ENCODE peak calls at places on chromosomes 4 and X, in ten cellular contexts. P is HFFc6; F is Calu3; W is NB4; H is activated CD8-positive, alpha-beta T cell treated with anti-CD3 and anti-CD28 coated beads for 36 hours; K is AG04449; S is endothelial cell of umbilical vein; O is MCF 10A; I is body of pancreas; L is GM23338. R is an unnamed sample.
A peak's percentile ranks its signal among the peaks of the same experiment; 100 is the strongest.

GRCh38 chr4:76993787-76994641 is 44.5 kb downstream of the SEPTIN11 start:
- DNase-seq in F (no peak), S (no peak), H (peak; percentile 82), I (peak; percentile 18), K (no peak), O (no peak), W (no peak), L (no peak), P (no peak), R (peak; percentile 56)

GRCh38 chr4:54095110-54095800 is 4.7 kb upstream of the GSX2 start:
- DNase-seq in P (no peak), W (no peak), S (no peak), I (no peak), H (no peak), L (peak; percentile 67), K (no peak), F (no peak), O (no peak), R (no peak)

GRCh38 chrX:115324194-115324593 is 34.7 kb downstream of the LUZP4 start:
- DNase-seq in O (peak; percentile 11), K (no peak), L (no peak), F (peak; percentile 0), P (no peak), S (peak; percentile 36), H (no peak), W (no peak), I (no peak), R (no peak)

GRCh38 chr4:176949022-176949421 is 156.3 kb upstream of the VEGFC start:
- DNase-seq in L (no peak), I (peak; percentile 25), S (no peak), O (no peak), K (no peak), P (no peak), F (no peak), H (no peak), W (no peak), R (no peak)

GRCh38 chr4:57078685-57079521 is 31.3 kb downstream of the IGFBP7 start:
- DNase-seq in I (peak; percentile 59), H (no peak), L (peak; percentile 85), P (no peak), S (peak; percentile 85), W (no peak), F (peak; percentile 4), O (peak; percentile 95), K (no peak), R (no peak)

GRCh38 chr4:77465271-77465670 is 140.3 kb upstream of the CXCL13 start:
- DNase-seq in L (peak; percentile 52), W (peak; percentile 8), K (no peak), F (peak; percentile 38), P (peak; percentile 4), I (peak; percentile 48), S (no peak), H (peak; percentile 52), O (peak; percentile 45), R (no peak)

GRCh38 chrX:42739258-42739657 is 38.7 kb downstream of the PPP1R2C start:
- DNase-seq in K (no peak), W (peak; percentile 6), F (no peak), S (peak; percentile 73), P (no peak), H (no peak), O (no peak), L (no peak), I (peak; percentile 33), R (no peak)

GRCh38 chrX:72131317-72132294 is at the start of gene RTL5:
- DNase-seq in P (peak; percentile 85), O (no peak), S (peak; percentile 73), L (peak; percentile 63), H (peak; percentile 63), W (peak; percentile 75), F (peak; percentile 32), I (peak; percentile 85), K (peak; percentile 36), R (peak; percentile 63)

GRCh38 chr4:77745792-77746191 is 73.4 kb downstream of the CNOT6L start:
- DNase-seq in L (no peak), S (no peak), F (no peak), W (no peak), P (no peak), H (no peak), I (no peak), K (no peak), O (no peak), R (no peak)

GRCh38 chr4:48986654-48987164 is 634 bp downstream of the CWH43 start:
- DNase-seq in F (no peak), H (no peak), K (no peak), L (no peak), W (no peak), I (no peak), P (no peak), S (no peak), O (no peak), R (no peak)

GRCh38 chr4:48989461-48990203 is 3.6 kb downstream of the CWH43 start:
- DNase-seq in F (no peak), O (no peak), L (no peak), H (no peak), I (no peak), K (no peak), P (no peak), W (no peak), S (no peak), R (no peak)

GRCh38 chr4:48985602-48985975 is 486 bp upstream of the CWH43 start:
- DNase-seq in H (no peak), F (no peak), S (no peak), W (no peak), P (no peak), K (no peak), I (no peak), L (no peak), O (no peak), R (no peak)

GRCh38 chr4:48991357-48991756 is 5.3 kb downstream of the CWH43 start:
- DNase-seq in P (no peak), L (no peak), S (no peak), F (no peak), I (no peak), W (no peak), K (no peak), H (no peak), O (no peak), R (no peak)

DNA sequence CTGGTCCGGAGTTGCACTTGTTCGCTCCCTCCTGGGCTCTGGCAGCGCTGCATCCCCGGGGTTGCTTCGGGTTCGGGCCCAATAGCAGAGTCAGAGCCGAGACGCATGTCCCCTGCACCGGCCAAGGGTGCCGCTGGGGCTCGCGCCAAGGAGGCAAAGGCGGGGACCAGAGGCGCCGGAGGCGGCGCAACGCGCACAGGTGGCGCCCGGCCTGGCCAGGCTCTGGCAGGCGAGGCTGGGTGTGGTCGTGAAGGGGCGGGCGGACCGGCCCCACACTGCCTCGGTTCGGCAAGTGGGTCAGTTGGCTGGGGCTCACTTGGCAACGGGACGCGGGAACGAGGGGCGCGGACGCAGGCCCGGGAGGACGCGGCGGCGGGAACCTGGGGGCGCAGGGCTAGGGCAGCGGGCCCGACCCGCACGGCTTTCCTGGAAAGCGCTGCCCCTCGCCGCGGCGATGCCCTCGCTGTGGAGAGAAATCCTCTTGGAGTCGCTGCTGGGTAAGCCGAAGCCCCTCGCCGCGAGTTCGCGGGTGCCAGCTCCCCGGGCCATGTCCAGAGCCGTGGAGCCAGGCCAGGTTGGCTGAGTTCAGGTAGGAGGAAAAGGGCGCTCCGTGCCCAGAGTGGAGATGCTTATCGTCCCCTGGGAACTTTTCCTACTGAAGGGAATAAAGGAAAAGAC is at the start of gene CWH43:
- DNase-seq in P (no peak), L (peak; percentile 84), K (no peak), H (no peak), O (no peak), I (no peak), F (no peak), W (no peak), S (no peak), R (no peak)
- TF ChIP-seq CTCF in P (no peak), L (peak; percentile 38), K (no peak), H (no peak), O (no peak), I (no peak), F (no peak), W (no peak), S (no peak), R (no peak)

GRCh38 chrX:75963774-75964173 is 178.7 kb upstream of the MAGEE2 start:
- DNase-seq in I (no peak), H (no peak), O (no peak), S (no peak), F (no peak), K (no peak), W (no peak), P (no peak), L (no peak), R (no peak)

DNA sequence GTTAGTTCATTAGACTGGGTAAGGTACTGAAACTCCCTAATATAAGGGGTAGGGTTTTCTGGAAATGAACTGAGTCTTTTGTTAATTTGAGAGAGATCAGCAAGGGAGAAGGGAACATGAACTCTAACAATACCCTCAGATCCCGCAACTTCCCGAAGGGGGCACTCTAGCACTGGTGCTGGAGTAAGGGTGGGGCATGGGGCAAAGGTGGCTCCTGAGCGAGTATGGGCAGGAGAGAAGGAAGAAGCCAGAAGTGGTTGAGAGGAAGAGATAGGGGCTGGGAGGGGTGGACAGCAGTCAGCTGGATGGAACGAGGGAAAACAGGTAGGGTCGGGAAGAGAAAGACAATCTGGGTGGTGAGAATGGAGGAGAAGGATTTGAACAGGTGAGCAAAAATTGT is 183.2 kb upstream of the MAGEE2 start:
- DNase-seq in S (no peak), L (peak; percentile 39), K (no peak), P (no peak), W (no peak), O (no peak), I (no peak), H (peak; percentile 36), F (no peak), R (no peak)
- TF ChIP-seq CTCF in S (no peak), L (peak; percentile 61), K (no peak), P (no peak), W (no peak), O (no peak), I (no peak), H (no peak), F (no peak), R (no peak)

DNA sequence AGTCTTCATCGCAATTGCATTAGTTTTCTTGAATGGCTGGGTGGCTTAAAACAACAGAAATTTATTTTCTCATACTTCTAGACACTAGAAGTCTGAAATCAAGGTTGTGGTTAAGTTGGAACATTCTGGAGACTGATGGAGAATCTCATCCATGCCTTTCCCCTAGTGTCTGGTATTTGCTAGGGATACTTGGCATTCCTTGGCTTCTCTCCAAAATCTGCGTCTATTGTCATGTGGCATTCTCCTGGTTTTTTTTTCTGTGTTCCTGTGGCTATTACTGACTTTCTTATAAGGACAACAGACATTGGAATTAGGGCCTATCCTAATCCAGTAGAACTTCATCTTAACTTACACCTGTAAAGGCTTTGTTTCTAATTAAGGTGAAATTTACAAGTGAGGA is 272.8 kb upstream of the EPHA5 start:
- DNase-seq in F (no peak), P (peak; percentile 14), L (peak; percentile 89), H (no peak), K (no peak), W (no peak), I (no peak), O (peak; percentile 63), S (peak; percentile 56), R (no peak)
- TF ChIP-seq CTCF in F (no peak), P (no peak), L (peak; percentile 33), H (no peak), K (no peak), W (no peak), I (no peak), O (peak; percentile 8), S (peak; percentile 14), R (no peak)

DNA sequence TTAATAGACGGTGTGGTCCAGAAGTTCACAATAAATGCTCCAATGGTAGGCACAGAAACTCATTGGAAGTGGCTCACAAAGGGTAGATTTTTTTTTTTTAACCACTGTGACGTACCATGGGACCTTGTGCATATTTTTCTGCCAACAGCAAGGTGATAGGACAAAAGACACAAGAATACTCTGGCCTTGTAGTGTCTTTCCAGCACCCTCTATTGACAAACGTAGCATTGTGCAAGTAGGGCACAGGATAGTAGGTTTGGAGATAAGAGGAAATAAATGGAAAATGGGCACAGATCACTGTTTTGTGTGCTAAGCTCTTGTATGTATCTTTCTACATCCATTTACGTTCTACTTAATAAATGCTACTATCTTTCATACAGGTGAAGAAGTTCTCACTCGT is 2054.9 kb downstream of the PCDH7 start:
- DNase-seq in F (no peak), O (peak; percentile 65), K (no peak), S (no peak), W (peak; percentile 58), I (no peak), H (no peak), P (no peak), L (peak; percentile 69), R (no peak)
- TF ChIP-seq CTCF in F (no peak), O (peak; percentile 41), K (no peak), S (no peak), W (peak; percentile 50), I (no peak), H (no peak), P (no peak), L (peak; percentile 92), R (no peak)

R was measured in GM20000.